ENCODE peak calls at places on chromosome 14, in seven cellular contexts. A is stimulated activated CD4-positive, alpha-beta T cell treated with anti-CD3 and anti-CD28 coated beads, Interleukin-4, amount 100 ng/mL, for 4 hours; P is naive thymus-derived CD8-positive, alpha-beta T cell; N is pancreas; C is anterior cingulate cortex; K is hippocampal formation; Y is heart left ventricle. M is an unnamed sample.

GRCh38 chr14:61524211-61524806 is 171.0 kb upstream of the HIF1A start:
- DNase-seq in Y (no peak), N (peak), A (no peak), K (no peak), C (no peak), P (no peak), M (no peak)

GRCh38 chr14:92683041-92683440 is 65.4 kb downstream of the LGMN start:
- DNase-seq in Y (no peak), P (no peak), C (no peak), N (no peak), K (no peak), A (no peak), M (no peak)

GRCh38 chr14:90491221-90491867 is 94.5 kb downstream of the CALM1 start:
- DNase-seq in A (no peak), Y (peak), K (peak), N (no peak), C (peak), P (no peak), M (no peak)

GRCh38 chr14:71610797-71611196 is 321.4 kb upstream of the RGS6 start:
- DNase-seq in N (no peak), C (no peak), P (no peak), Y (no peak), A (no peak), K (no peak), M (no peak)

GRCh38 chr14:67285876-67286452 is 44.7 kb downstream of the PALS1 start:
- DNase-seq in K (no peak), A (no peak), P (no peak), Y (no peak), N (no peak), C (no peak), M (no peak)

GRCh38 chr14:53391631-53392030 is 238.5 kb upstream of the DDHD1 start:
- DNase-seq in C (no peak), P (no peak), K (no peak), N (no peak), A (no peak), Y (no peak), M (no peak)

GRCh38 chr14:93996130-93996695 is 888 bp upstream of the CCDC197 start:
- DNase-seq in P (no peak), Y (no peak), K (no peak), N (no peak), A (no peak), C (no peak), M (no peak)

GRCh38 chr14:31326111-31326510 is 94.2 kb downstream of the HEATR5A start:
- DNase-seq in K (no peak), Y (no peak), N (no peak), A (no peak), P (no peak), C (no peak), M (no peak)

GRCh38 chr14:25887251-25887908 is 710.5 kb downstream of the NOVA1 start:
- DNase-seq in A (no peak), Y (no peak), N (no peak), K (no peak), C (no peak), P (no peak), M (no peak)

GRCh38 chr14:94165744-94166143 is 8.4 kb upstream of the PPP4R4 start:
- DNase-seq in C (no peak), Y (no peak), K (no peak), A (no peak), P (no peak), N (no peak), M (no peak)

GRCh38 chr14:21405097-21405496 is 21.3 kb upstream of the SUPT16H start:
- DNase-seq in P (no peak), K (no peak), A (no peak), Y (no peak), N (no peak), C (no peak), M (no peak)

M was measured in left lobe of liver.